ENCODE peak calls at places on chromosomes 11 and 22, in five cellular contexts. K is astrocyte of the spinal cord, E is HCT116, W is foreskin fibroblast, U is PC-3. P is an unnamed sample.

GRCh38 chr11:64880240-64881001 is 2.0 kb upstream of the EHD1 start:
- DNase-seq in K (no peak), E (no peak), W (peak), U (no peak), P (no peak)

GRCh38 chr11:34655335-34656008 is 34.6 kb downstream of the EHF start:
- DNase-seq in K (peak), E (no peak), W (peak), U (peak), P (peak)

GRCh38 chr11:60370811-60371297 is 7.5 kb upstream of the MS4A7 start:
- DNase-seq in K (no peak), E (no peak), W (peak), U (peak), P (no peak)

GRCh38 chr11:120400564-120401364 is 64.6 kb downstream of the ARHGEF12 start:
- DNase-seq in K (peak), E (peak), W (peak), U (peak), P (peak)

GRCh38 chr11:112355726-112356125 is 95.1 kb upstream of the PLET1 start:
- DNase-seq in K (no peak), E (peak), W (peak), U (peak), P (peak)

GRCh38 chr11:78110351-78110750 is 29.1 kb downstream of the ALG8 start:
- DNase-seq in K (no peak), E (no peak), W (no peak), U (no peak), P (no peak)

GRCh38 chr11:119585038-119585666 is 143.8 kb downstream of the NECTIN1 start:
- DNase-seq in K (peak), E (no peak), W (peak), U (peak), P (no peak)

GRCh38 chr22:42719656-42720262 is 911 bp downstream of the A4GALT start:
- DNase-seq in K (no peak), E (no peak), W (no peak), U (no peak), P (no peak)

GRCh38 chr11:121199516-121199915 is 93.1 kb upstream of the SC5D start:
- DNase-seq in K (no peak), E (no peak), W (no peak), U (no peak), P (no peak)

GRCh38 chr11:43327987-43328386 is 16.2 kb downstream of the API5 start:
- DNase-seq in K (peak), E (no peak), W (peak), U (peak), P (peak)

GRCh38 chr11:86671386-86672006 is 920 bp downstream of the ME3 start:
- DNase-seq in K (peak), E (no peak), W (peak), U (peak), P (no peak)

GRCh38 chr11:100851584-100852152 is 164.6 kb downstream of the ARHGAP42 start:
- DNase-seq in K (no peak), E (no peak), W (no peak), U (peak), P (no peak)

GRCh38 chr11:72969894-72970335 is 155.7 kb downstream of the ATG16L2 start:
- DNase-seq in K (peak), E (no peak), W (peak), U (peak), P (peak)

GRCh38 chr22:24247564-24248344 is 2.9 kb upstream of the GGT5 start:
- DNase-seq in K (peak), E (peak), W (peak), U (peak), P (peak)

GRCh38 chr11:94939346-94939745 is 34.0 kb downstream of the CWC15 start:
- DNase-seq in K (no peak), E (no peak), W (no peak), U (no peak), P (no peak)

GRCh38 chr22:40898850-40899357 is 37.0 kb upstream of the DNAJB7 start:
- DNase-seq in K (peak), E (peak), W (peak), U (peak), P (peak)

GRCh38 chr11:27761356-27761755 is 61.1 kb upstream of the BDNF start:
- DNase-seq in K (no peak), E (no peak), W (no peak), U (no peak), P (no peak)

GRCh38 chr22:22005945-22006595 is 23.5 kb upstream of the TOP3B start:
- DNase-seq in K (no peak), E (no peak), W (no peak), U (no peak), P (no peak)

GRCh38 chr11:124440608-124441007 is 4.9 kb downstream of the OR8B8 start:
- DNase-seq in K (no peak), E (no peak), W (no peak), U (no peak), P (no peak)

GRCh38 chr11:68661014-68661413 is 23.3 kb upstream of the GAL start:
- DNase-seq in K (no peak), E (no peak), W (no peak), U (no peak), P (no peak)

GRCh38 chr11:107561688-107562087 is 3.8 kb downstream of the ALKBH8 start:
- DNase-seq in K (peak), E (no peak), W (peak), U (peak), P (peak)

GRCh38 chr22:28450109-28450508 is 229.5 kb downstream of the TTC28 start:
- DNase-seq in K (no peak), E (no peak), W (peak), U (no peak), P (peak)

GRCh38 chr22:27124336-27125023 is 467.1 kb downstream of the MIAT start:
- DNase-seq in K (no peak), E (no peak), W (no peak), U (no peak), P (peak)

GRCh38 chr11:76606102-76606793 is 64.3 kb downstream of the LRRC32 start:
- DNase-seq in K (no peak), E (no peak), W (peak), U (no peak), P (peak)

GRCh38 chr22:32700186-32700882 is 101.2 kb upstream of the TIMP3 start:
- DNase-seq in K (no peak), E (no peak), W (peak), U (no peak), P (peak)

GRCh38 chr22:47231759-47232158 is 469.3 kb downstream of the TBC1D22A start:
- DNase-seq in K (no peak), E (no peak), W (no peak), U (no peak), P (no peak)

GRCh38 chr11:132639986-132640385 is 892.3 kb downstream of the OPCML start:
- DNase-seq in K (no peak), E (no peak), W (no peak), U (no peak), P (peak)

GRCh38 chr22:28885939-28886338 is 2.6 kb downstream of the ZNRF3 start:
- DNase-seq in K (peak), E (no peak), W (no peak), U (peak), P (no peak)

GRCh38 chr11:9060700-9061111 is 30.7 kb downstream of the SCUBE2 start:
- DNase-seq in K (no peak), E (no peak), W (no peak), U (peak), P (no peak)

GRCh38 chr11:111427471-111427912 is 48.4 kb upstream of the POU2AF1 start:
- DNase-seq in K (no peak), E (no peak), W (peak), U (no peak), P (no peak)

GRCh38 chr11:1410366-1411291 is 20.9 kb downstream of the BRSK2 start:
- DNase-seq in K (no peak), E (no peak), W (no peak), U (no peak), P (no peak)

GRCh38 chr11:38687008-38687407 is 2089.0 kb upstream of the RAG2 start:
- DNase-seq in K (no peak), E (no peak), W (no peak), U (no peak), P (no peak)

GRCh38 chr11:45024357-45024756 is 73.7 kb upstream of the TP53I11 start:
- DNase-seq in K (no peak), E (no peak), W (no peak), U (no peak), P (no peak)

GRCh38 chr11:70084046-70084984 is 6.2 kb downstream of the ANO1 start:
- DNase-seq in K (no peak), E (no peak), W (no peak), U (no peak), P (no peak)

GRCh38 chr11:67054851-67055523 is 1.7 kb upstream of the RHOD start:
- DNase-seq in K (peak), E (peak), W (peak), U (peak), P (peak)

GRCh38 chr11:27447288-27447914 is 25.2 kb downstream of the LGR4 start:
- DNase-seq in K (no peak), E (no peak), W (peak), U (peak), P (peak)

GRCh38 chr22:49550766-49551362 is 276.8 kb downstream of the BRD1 start:
- DNase-seq in K (no peak), E (no peak), W (no peak), U (no peak), P (no peak)

GRCh38 chr11:121494355-121495099 is 41.8 kb upstream of the SORL1-AS1 start:
- DNase-seq in K (no peak), E (no peak), W (no peak), U (no peak), P (no peak)

GRCh38 chr11:12052676-12053605 is 44.5 kb upstream of the DKK3 start:
- DNase-seq in K (no peak), E (no peak), W (no peak), U (no peak), P (no peak)
- TF ChIP-seq CTCF in K (peak), E (peak), W (no peak), U (peak), P (no peak)

DNA sequence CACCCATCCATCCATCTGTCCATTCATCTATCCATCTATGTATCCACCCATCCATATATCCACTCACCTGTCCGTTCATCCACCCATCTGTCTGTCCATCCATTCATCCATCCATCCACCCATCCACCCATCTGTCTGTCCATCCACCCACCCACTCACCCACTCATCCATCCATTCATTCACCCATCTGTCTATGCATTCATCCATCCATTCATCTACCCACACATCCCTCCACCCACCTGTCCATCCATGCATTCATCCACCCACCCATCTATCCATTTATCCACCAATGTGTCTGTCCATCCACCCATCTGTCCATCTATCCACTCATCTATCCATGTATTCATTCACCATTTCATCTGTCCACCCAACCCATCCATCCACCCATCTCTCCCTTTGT is 33.3 kb downstream of the NADSYN1 start:
- DNase-seq in K (no peak), E (no peak), W (no peak), U (no peak), P (no peak)
- H3K4me3 ChIP-seq in K (no peak), E (no peak), W (no peak), U (no peak), P (no peak)

GRCh38 chr11:84780689-84781293 is 846.4 kb downstream of the DLG2 start:
- DNase-seq in K (peak), E (peak), W (peak), U (peak), P (peak)
- TF ChIP-seq CTCF in K (peak), E (peak), W (peak), U (peak), P (peak)

GRCh38 chr11:129695543-129696308 is 119.9 kb upstream of the TMEM45B start:
- DNase-seq in K (peak), E (peak), W (peak), U (peak), P (peak)
- H3K4me3 ChIP-seq in K (peak), E (no peak), W (no peak), U (no peak), P (no peak)

DNA sequence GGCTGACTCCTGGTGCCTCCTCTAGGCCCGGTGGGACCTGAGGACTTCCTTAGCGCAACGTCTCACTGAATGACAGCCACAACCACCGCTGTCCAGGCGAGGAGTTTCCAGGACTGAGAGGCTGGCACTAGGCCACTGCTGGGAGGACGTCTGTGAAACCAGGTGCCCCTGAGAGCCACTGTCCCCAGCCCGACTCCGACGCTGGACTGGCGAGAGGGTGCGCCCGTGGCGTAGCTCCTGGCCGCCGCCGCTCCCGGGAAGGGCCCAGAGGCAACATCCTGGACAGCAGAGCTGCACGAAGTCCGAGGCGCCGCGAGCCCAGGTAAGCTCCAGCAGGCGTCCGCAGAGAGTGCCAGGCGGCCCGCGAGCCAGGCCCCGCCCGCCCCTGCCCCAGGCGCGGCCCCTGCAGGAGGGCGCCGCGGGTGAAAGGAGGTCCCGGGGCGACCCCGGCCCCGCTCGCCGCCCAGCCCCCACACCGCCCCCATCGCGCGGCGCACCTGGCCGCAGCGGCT is 525 bp downstream of the DGCR2 start:
- DNase-seq in K (no peak), E (no peak), W (peak), U (peak), P (peak)
- TF ChIP-seq CTCF in K (no peak), E (no peak), W (no peak), U (no peak), P (no peak)

GRCh38 chr11:128735935-128736610 is 42.2 kb downstream of the FLI1 start:
- DNase-seq in K (no peak), E (no peak), W (no peak), U (no peak), P (no peak)

GRCh38 chr11:128731041-128731663 is 37.3 kb downstream of the FLI1 start:
- DNase-seq in K (no peak), E (no peak), W (no peak), U (peak), P (no peak)

GRCh38 chr11:128734439-128735224 is 40.8 kb downstream of the FLI1 start:
- DNase-seq in K (no peak), E (no peak), W (no peak), U (no peak), P (no peak)

GRCh38 chr11:128732471-128733277 is 38.8 kb downstream of the FLI1 start:
- DNase-seq in K (no peak), E (no peak), W (no peak), U (no peak), P (no peak)

DNA sequence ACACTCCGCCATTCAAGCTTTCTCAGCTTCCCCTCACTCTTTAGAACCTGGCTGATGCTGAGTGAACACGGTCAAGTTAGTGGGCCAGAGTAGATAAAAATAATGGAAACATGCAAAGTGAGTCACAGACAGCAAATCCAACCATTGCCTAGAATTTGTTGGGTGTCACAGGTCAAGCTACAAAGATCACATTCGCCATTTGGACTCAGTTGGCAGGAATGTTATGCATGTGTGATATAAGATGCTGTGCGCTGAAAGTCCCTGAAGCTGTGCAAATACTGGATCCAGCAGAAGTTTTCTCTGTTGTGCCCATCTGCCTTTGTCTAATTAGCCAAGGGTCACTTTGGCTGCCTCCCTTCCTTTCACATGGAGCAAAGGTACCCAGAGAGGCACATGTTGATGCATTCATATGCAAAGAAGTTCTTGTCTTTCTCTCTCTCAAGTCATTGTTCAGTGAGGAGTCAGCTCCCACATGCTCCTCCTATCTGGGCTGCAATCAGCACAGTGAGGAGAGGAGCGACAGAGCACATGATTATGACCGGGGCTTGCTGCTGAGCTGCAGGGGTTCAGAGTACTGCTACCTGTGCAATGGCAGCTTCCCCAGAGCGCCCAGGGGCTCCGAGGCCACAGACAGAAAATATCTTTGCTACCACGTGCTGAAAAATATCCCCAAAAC is 39.7 kb downstream of the FLI1 start:
- DNase-seq in K (peak), E (no peak), W (peak), U (no peak), P (no peak)
- H3K4me3 ChIP-seq in K (no peak), E (no peak), W (no peak), U (no peak), P (no peak)

GRCh38 chr11:63573881-63574855 is 11.0 kb upstream of the PLAAT2 start:
- DNase-seq in K (peak), E (no peak), W (peak), U (no peak), P (peak)
- TF ChIP-seq CTCF in K (peak), E (no peak), W (peak), U (no peak), P (peak)

DNA sequence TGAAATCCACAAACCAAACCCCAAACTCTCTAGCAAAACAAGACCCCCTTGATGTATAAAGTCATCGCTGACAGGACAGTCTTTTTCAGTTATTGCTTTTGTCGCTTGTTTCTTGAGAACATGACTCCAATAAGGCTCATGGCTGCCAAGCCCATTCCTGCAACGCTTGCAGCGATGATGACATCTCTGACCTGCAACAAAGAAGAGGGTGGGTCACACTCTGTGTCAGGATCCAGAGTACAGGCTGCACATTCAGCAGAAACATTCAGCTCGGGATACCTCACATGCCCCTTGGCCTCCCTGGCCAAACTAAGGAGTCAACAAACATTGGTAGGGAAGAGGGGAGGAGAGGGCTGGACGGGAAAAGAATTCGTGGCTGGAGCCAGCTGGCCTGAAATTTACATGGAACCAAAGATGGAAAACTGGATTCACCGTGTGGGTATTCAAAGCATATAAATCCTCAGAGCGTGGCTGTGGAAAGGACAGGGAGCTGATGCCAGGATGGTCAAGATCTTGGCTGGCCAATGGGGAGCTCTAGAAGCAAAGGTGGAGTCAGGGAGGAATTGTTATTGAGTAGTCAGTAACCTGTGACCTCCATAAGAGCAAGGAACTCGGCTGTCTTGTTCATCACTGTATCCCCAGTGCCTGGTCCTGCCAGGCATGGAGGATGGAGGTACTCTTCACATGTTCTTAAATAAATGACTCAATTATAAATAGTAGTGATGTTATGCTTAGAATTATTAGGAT is 11.8 kb upstream of the PLAAT2 start:
- DNase-seq in K (peak), E (no peak), W (peak), U (no peak), P (peak)
- H3K4me3 ChIP-seq in K (no peak), E (no peak), W (peak), U (no peak), P (peak)

DNA sequence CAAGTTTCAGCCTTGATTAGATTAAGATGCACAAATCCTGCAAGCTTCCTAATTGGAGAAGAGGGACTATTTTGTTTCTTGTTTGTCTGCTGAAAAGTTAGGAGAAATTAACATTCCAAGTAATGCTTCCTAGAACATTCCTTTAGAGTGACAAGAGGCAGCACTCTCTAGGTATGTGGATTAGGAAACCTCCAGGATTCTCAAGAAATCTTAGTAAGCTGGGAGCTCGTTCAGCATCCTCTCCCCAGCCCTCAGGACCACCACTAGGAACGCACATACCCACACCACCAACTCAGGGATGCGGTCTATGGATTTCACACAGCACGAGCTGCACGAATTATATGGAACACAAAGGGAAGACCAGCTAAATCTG is 52.9 kb downstream of the NCAPD3 start:
- DNase-seq in K (no peak), E (no peak), W (peak), U (no peak), P (peak)
- TF ChIP-seq CTCF in K (no peak), E (no peak), W (no peak), U (no peak), P (no peak)

GRCh38 chr22:46057762-46058420 is 80.9 kb upstream of the WNT7B start:
- DNase-seq in K (peak), E (no peak), W (peak), U (peak), P (peak)
- H3K4me3 ChIP-seq in K (peak), E (no peak), W (peak), U (peak), P (peak)